ENCODE peak calls at places on chromosomes 11 and 22, in five cellular contexts. X is GM12878, Z is K562, P is HepG2, M is H1. V is an unnamed sample.
A peak's percentile ranks its signal among the peaks of the same experiment; 100 is the strongest.

GRCh38 chr11:111775024-111775710 is 9.0 kb upstream of the PPP2R1B start:
- DNase-seq in M (no peak), X (no peak), P (no peak), Z (no peak), V (no peak)

GRCh38 chr11:134374891-134375550 is 37.0 kb downstream of the B3GAT1 start:
- DNase-seq in M (no peak), P (no peak), X (no peak), Z (no peak), V (no peak)

GRCh38 chr11:60125962-60126585 is 37.6 kb downstream of the MS4A2 start:
- DNase-seq in Z (no peak), M (no peak), X (no peak), P (peak; percentile 43), V (no peak)

GRCh38 chr11:107695446-107695845 is 16.4 kb downstream of the SLN start:
- DNase-seq in X (no peak), P (no peak), M (no peak), Z (no peak), V (no peak)

GRCh38 chr11:129989437-129989836 is 13.2 kb downstream of the PRDM10 start:
- DNase-seq in P (no peak), X (no peak), Z (no peak), M (no peak), V (no peak)

GRCh38 chr11:120964857-120965256 is 59.0 kb upstream of the TBCEL start:
- DNase-seq in X (no peak), Z (no peak), M (no peak), P (no peak), V (no peak)

GRCh38 chr11:101870510-101870909 is 44.3 kb upstream of the CEP126 start:
- DNase-seq in P (no peak), X (no peak), M (no peak), Z (no peak), V (peak; percentile 41)

GRCh38 chr11:63508009-63508408 is 2.1 kb downstream of the LGALS12 start:
- DNase-seq in M (no peak), X (no peak), Z (peak; percentile 40), P (peak; percentile 64), V (peak; percentile 28)

GRCh38 chr11:125342281-125342980 is 153.6 kb downstream of the FEZ1 start:
- DNase-seq in P (no peak), X (no peak), Z (no peak), M (no peak), V (no peak)

GRCh38 chr11:111837366-111837891 is 34.0 kb downstream of the ALG9 start:
- DNase-seq in X (no peak), M (no peak), Z (no peak), P (no peak), V (no peak)

GRCh38 chr11:63764712-63765631 is 3.6 kb downstream of the ZFTA start:
- DNase-seq in Z (no peak), P (peak; percentile 75), X (no peak), M (peak; percentile 70), V (no peak)

GRCh38 chr11:115505165-115505564 is 950 bp upstream of the CADM1 start:
- DNase-seq in M (no peak), P (no peak), X (no peak), Z (no peak), V (no peak)

GRCh38 chr11:42806191-42806590 is 505.6 kb upstream of the API5 start:
- DNase-seq in P (no peak), M (no peak), Z (no peak), X (no peak), V (no peak)

GRCh38 chr11:45643585-45643984 is 21.8 kb downstream of the CHST1 start:
- DNase-seq in P (no peak), M (no peak), X (no peak), Z (no peak), V (no peak)

GRCh38 chr11:37525336-37525735 is 927.3 kb upstream of the RAG2 start:
- DNase-seq in P (no peak), X (no peak), M (no peak), Z (no peak), V (no peak)

GRCh38 chr11:76668362-76669155 is 2.0 kb downstream of the LRRC32 start:
- DNase-seq in Z (no peak), X (no peak), M (no peak), P (no peak), V (no peak)

GRCh38 chr11:72736452-72737069 is 15.6 kb downstream of the ARAP1 start:
- DNase-seq in X (no peak), Z (peak; percentile 47), M (no peak), P (no peak), V (peak; percentile 26)

GRCh38 chr11:120931057-120931779 is 92.7 kb upstream of the TBCEL start:
- DNase-seq in X (no peak), P (peak; percentile 35), M (no peak), Z (peak; percentile 24), V (no peak)

GRCh38 chr11:59102259-59102765 is 4.7 kb upstream of the FAM111B start:
- DNase-seq in P (no peak), M (peak; percentile 84), X (peak; percentile 74), Z (peak; percentile 17), V (no peak)

GRCh38 chr11:84022221-84022620 is 736.1 kb upstream of the CCDC90B start:
- DNase-seq in M (no peak), X (no peak), Z (no peak), P (no peak), V (no peak)

GRCh38 chr22:44127353-44127752 is 53.4 kb upstream of the PARVG start:
- DNase-seq in Z (no peak), M (no peak), P (no peak), X (no peak), V (no peak)

GRCh38 chr11:109241988-109242387 is 180.0 kb upstream of the C11orf87 start:
- DNase-seq in X (no peak), Z (no peak), P (no peak), M (no peak), V (no peak)

GRCh38 chr11:1749787-1750351 is 526 bp downstream of the IFITM10 start:
- DNase-seq in M (no peak), Z (peak; percentile 13), X (no peak), P (no peak), V (no peak)

GRCh38 chr11:93704237-93704636 is 37.1 kb downstream of the TAF1D start:
- DNase-seq in Z (no peak), X (no peak), P (peak; percentile 4), M (no peak), V (no peak)

GRCh38 chr11:106971864-106972263 is 46.4 kb downstream of the GUCY1A2 start:
- DNase-seq in M (no peak), P (no peak), X (no peak), Z (no peak), V (no peak)

GRCh38 chr11:73295259-73295995 is 12.6 kb upstream of the ARHGEF17 start:
- DNase-seq in X (peak; percentile 31), P (peak; percentile 57), M (peak; percentile 95), Z (peak; percentile 80), V (peak; percentile 43)

GRCh38 chr11:294795-295194 is 4.5 kb downstream of the IFITM5 start:
- DNase-seq in M (no peak), Z (no peak), X (no peak), P (no peak), V (no peak)

GRCh38 chr22:28955817-28956216 is 72.4 kb downstream of the ZNRF3 start:
- DNase-seq in X (peak; percentile 60), Z (no peak), P (no peak), M (no peak), V (no peak)

GRCh38 chr11:107042748-107043147 is 24.5 kb upstream of the GUCY1A2 start:
- DNase-seq in X (no peak), M (no peak), P (no peak), Z (no peak), V (no peak)

GRCh38 chr11:34135439-34135838 is 30.0 kb downstream of the NAT10 start:
- DNase-seq in P (no peak), M (no peak), X (no peak), Z (no peak), V (no peak)

GRCh38 chr11:19398273-19398672 is 157.5 kb upstream of the E2F8 start:
- DNase-seq in Z (no peak), X (no peak), M (no peak), P (no peak), V (no peak)

GRCh38 chr11:1760351-1761109 is 3.2 kb downstream of the CTSD start:
- DNase-seq in Z (no peak), M (no peak), X (no peak), P (no peak), V (no peak)

GRCh38 chr11:830295-831131 is 2.2 kb upstream of the CD151 start:
- DNase-seq in M (no peak), X (no peak), Z (no peak), P (peak; percentile 74), V (no peak)

GRCh38 chr22:30636226-30637077 is 871 bp downstream of the SLC35E4 start:
- DNase-seq in M (peak; percentile 55), Z (peak; percentile 3), P (no peak), X (no peak), V (no peak)

GRCh38 chr22:23207786-23208325 is 27.5 kb downstream of the BCR start:
- DNase-seq in X (no peak), Z (peak; percentile 59), M (no peak), P (no peak), V (no peak)
- TF ChIP-seq SP1 in X (no peak), Z (no peak), M (no peak), P (no peak), V (no peak)

GRCh38 chr11:65900125-65900898 is at the start of gene FOSL1:
- DNase-seq in X (peak; percentile 57), Z (peak; percentile 89), M (peak; percentile 93), P (peak; percentile 85), V (peak; percentile 97)
- H3K27ac ChIP-seq in X (peak within 1 kb of the TSS; percentile 9), Z (peak within 1 kb of the TSS; percentile 100), M (no peak within 1 kb of the TSS), P (peak within 1 kb of the TSS; percentile 66), V (peak within 1 kb of the TSS; percentile 99)

DNA sequence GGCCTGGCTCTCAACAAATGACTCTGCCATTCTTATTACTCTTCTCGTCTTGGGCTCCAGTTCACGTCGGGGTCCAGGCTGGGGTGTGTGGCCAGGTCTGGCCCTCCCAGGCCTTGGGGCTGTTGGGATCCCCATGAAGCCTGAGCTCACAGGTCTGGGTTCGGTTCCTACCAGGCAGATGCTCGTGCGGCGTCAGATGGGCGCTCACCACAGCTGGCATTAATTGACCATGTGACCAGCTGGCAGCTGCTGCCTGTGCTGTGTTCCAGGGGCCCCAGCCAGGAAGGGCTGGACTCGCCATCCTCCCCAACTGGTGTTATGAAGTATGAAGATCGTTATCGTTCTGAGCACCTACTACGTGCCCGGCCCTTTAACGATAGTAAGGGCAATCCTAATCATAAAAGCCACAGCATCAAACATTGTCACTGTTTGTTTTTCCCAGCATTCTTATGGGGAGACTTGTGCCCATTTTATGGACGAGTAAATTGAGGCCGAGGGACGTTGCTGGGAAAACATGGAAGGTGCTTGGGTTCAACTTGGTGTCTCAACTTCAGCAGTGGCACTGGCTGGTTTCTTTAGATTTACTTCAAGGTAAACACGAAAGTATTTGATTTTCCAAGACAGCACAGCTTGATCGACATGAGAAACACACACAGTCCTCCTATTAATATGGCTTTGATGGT is 26.8 kb upstream of the CACNG2 start:
- DNase-seq in P (no peak), Z (no peak), X (no peak), M (no peak), V (no peak)
- TF ChIP-seq SP1 in P (no peak), Z (no peak), X (no peak), M (no peak), V (no peak)

GRCh38 chr11:113531078-113531477 is 55.9 kb upstream of the DRD2 start:
- DNase-seq in M (no peak), X (no peak), Z (no peak), P (no peak), V (no peak)

GRCh38 chr11:113528982-113529381 is 53.8 kb upstream of the DRD2 start:
- DNase-seq in M (no peak), X (no peak), Z (no peak), P (no peak), V (no peak)

GRCh38 chr11:113531575-113532451 is 56.6 kb upstream of the DRD2 start:
- DNase-seq in M (no peak), Z (no peak), P (no peak), X (no peak), V (no peak)

GRCh38 chr11:113526521-113526920 is 51.3 kb upstream of the DRD2 start:
- DNase-seq in Z (no peak), X (no peak), P (no peak), M (no peak), V (no peak)

GRCh38 chr11:113529606-113530005 is 54.4 kb upstream of the DRD2 start:
- DNase-seq in Z (no peak), X (no peak), P (no peak), M (no peak), V (no peak)
- H3K27ac ChIP-seq in Z (no peak overlapping the region), X (no peak overlapping the region), P (no peak overlapping the region), M (no peak overlapping the region), V (no peak overlapping the region)

V was measured in HCT116.